ENCODE peak calls at places on chromosomes 4 and X, in four cellular contexts. L, N, M and I are unnamed samples.
A peak's percentile ranks its signal among the peaks of the same experiment; 100 is the strongest.

GRCh38 chr4:147591048-147591577 is 26.1 kb upstream of the TMEM184C start:
- DNase-seq in M (no peak), N (no peak), L (no peak), I (no peak)

GRCh38 chr4:38612996-38613395 is 51.0 kb upstream of the KLF3 start:
- DNase-seq in M (no peak), L (no peak), N (no peak), I (no peak)

GRCh38 chr4:186727149-186727976 is 3.7 kb upstream of the FAT1 start:
- DNase-seq in L (no peak), N (no peak), M (no peak), I (no peak)

GRCh38 chr4:123536225-123536624 is 139.6 kb downstream of the SPRY1 start:
- DNase-seq in N (no peak), M (no peak), L (no peak), I (no peak)

GRCh38 chr4:76687730-76688441 is 210.1 kb downstream of the SOWAHB start:
- DNase-seq in N (no peak), L (no peak), M (no peak), I (no peak)

GRCh38 chr4:75429208-75429607 is 85.0 kb downstream of the RCHY1 start:
- DNase-seq in M (no peak), L (no peak), N (no peak), I (no peak)

GRCh38 chrX:31374786-31375185 is 302.9 kb upstream of the FTHL17 start:
- DNase-seq in M (no peak), N (no peak), L (no peak), I (no peak)

GRCh38 chrX:13463608-13464007 is 105.8 kb upstream of the EGFL6 start:
- DNase-seq in L (no peak), N (no peak), M (peak; percentile 97), I (no peak)

GRCh38 chrX:114127411-114128025 is 456.4 kb upstream of the HTR2C start:
- DNase-seq in N (no peak), L (no peak), M (no peak), I (no peak)

GRCh38 chrX:132480581-132481203 is 8.1 kb downstream of the MBNL3 start:
- DNase-seq in N (peak; percentile 65), M (no peak), L (no peak), I (peak; percentile 55)

GRCh38 chr4:74531952-74532794 is 87.2 kb downstream of the AREG start:
- DNase-seq in M (peak; percentile 87), L (no peak), N (no peak), I (peak; percentile 22)

GRCh38 chrX:85980286-85980685 is 67.1 kb downstream of the CHM start:
- DNase-seq in N (no peak), M (no peak), L (no peak), I (no peak)

GRCh38 chrX:40818236-40818635 is 82.9 kb upstream of the MED14 start:
- DNase-seq in N (no peak), M (no peak), L (no peak), I (no peak)

GRCh38 chrX:71616672-71617529 is 1.4 kb downstream of the CXCR3 start:
- DNase-seq in M (no peak), L (no peak), N (no peak), I (peak; percentile 26)

GRCh38 chrX:67288958-67289641 is 254.7 kb upstream of the AR start:
- DNase-seq in N (no peak), M (no peak), L (no peak), I (no peak)

GRCh38 chr4:128600410-128600809 is 209.1 kb upstream of the JADE1 start:
- DNase-seq in L (peak; percentile 45), N (no peak), M (no peak), I (no peak)

GRCh38 chr4:108703966-108704365 is 53.6 kb downstream of the OSTC start:
- DNase-seq in L (no peak), N (no peak), M (no peak), I (no peak)

GRCh38 chrX:66638591-66639500 is at the start of gene EDA2R:
- DNase-seq in L (peak; percentile 24), M (peak; percentile 72), N (no peak), I (peak; percentile 39)

GRCh38 chrX:147898951-147899350 is 12.8 kb upstream of the FMR1 start:
- DNase-seq in L (no peak), N (no peak), M (no peak), I (no peak)

GRCh38 chrX:147901476-147902126 is 10.1 kb upstream of the FMR1 start:
- DNase-seq in N (no peak), M (no peak), L (no peak), I (no peak)

GRCh38 chrX:147900349-147900748 is 11.4 kb upstream of the FMR1 start:
- DNase-seq in L (no peak), N (no peak), M (no peak), I (no peak)

GRCh38 chrX:147899715-147900114 is 12.0 kb upstream of the FMR1 start:
- DNase-seq in M (no peak), N (no peak), L (no peak), I (no peak)

DNA sequence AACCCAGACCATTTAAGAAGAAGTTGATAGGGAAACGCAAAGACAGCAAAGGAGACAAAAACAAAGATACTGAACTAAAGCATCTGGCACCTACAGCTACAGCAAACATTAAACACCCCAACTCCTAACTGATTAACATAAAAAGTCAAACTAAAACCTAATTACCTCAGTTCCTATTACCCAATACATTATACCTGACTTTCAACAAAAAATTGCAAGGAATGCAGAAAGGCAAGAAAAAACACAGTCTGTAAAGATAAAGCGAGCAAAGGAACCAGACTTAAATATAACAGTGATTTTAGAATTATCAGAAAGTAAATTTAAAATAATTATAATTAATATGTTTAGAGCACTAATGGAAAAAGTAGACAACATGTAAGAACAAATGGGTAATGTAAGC is 9.4 kb upstream of the FMR1 start:
- DNase-seq in N (no peak), M (no peak), L (no peak), I (no peak)
- H3K4me3 ChIP-seq in N (no peak overlapping the region), M (no peak overlapping the region), L (no peak overlapping the region), I (no peak overlapping the region)

DNA sequence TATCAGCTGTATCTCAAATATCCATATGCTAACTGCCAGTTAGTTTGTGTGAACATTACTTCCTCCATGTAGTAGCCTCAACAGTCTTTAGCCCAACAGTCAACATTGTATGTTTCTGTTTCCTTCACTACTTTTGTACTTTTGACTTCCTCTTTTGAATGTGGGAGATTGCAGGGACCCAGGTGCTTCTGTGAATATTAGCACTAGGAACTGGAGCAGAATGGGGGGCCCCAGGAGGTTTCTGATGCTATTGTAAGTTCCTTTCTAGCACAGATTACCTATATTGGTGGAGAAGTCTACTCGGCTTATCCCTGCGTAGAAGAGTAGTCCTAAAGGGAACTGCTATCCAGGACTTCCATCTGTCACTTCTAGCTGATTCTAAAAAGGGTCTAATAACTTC is 2.3 kb downstream of the PLAC8 start:
- DNase-seq in L (no peak), N (no peak), M (no peak), I (no peak)
- H3K4me3 ChIP-seq in L (no peak overlapping the region), N (no peak overlapping the region), M (no peak overlapping the region), I (peak overlapping the region; percentile 48)

DNA sequence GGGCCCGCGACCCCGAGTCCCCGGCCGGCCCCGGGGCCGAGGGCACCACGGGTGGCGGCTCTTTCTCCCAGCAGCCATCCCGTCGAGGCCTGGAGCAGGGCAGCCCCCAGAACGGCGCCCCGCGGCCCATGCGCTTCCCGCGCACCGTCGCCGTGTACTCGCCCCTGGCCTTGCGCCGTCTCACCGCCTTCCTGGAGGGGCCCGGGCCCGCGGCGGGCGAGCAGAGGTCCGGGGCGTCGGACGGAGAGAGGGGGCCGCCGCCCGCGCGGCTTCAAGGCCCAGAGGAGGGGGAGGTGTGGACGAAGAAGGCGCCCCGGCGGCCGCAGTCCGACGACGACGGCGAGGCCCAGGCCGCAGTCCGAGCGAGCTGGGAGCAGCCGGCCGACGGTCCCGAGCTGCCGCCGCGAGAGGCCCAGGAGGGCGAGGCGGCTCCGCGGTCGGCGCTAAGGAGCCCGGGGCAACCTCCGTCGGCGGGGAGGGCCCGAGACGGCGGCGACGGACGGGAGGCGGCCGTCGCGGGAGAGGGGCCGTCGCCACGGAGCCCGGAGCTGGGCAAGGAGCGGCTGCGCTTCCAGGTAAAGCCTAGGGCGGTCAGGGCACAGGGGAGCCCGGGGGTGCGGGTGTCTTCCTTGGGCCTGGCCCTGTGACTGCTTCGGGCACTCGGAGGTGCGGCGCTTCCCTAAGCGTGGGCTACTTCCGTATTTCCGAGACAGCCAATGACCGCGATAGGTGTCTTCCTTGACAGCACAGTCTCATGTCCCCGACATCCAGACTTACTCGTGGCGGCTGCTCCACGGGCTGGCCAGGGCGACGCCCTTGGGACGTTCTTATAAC is 845 bp downstream of the ZAR1 start:
- DNase-seq in L (no peak), N (no peak), M (no peak), I (no peak)
- H3K4me3 ChIP-seq in L (no peak overlapping the region), N (peak overlapping the region; percentile 51), M (no peak overlapping the region), I (no peak overlapping the region)

DNA sequence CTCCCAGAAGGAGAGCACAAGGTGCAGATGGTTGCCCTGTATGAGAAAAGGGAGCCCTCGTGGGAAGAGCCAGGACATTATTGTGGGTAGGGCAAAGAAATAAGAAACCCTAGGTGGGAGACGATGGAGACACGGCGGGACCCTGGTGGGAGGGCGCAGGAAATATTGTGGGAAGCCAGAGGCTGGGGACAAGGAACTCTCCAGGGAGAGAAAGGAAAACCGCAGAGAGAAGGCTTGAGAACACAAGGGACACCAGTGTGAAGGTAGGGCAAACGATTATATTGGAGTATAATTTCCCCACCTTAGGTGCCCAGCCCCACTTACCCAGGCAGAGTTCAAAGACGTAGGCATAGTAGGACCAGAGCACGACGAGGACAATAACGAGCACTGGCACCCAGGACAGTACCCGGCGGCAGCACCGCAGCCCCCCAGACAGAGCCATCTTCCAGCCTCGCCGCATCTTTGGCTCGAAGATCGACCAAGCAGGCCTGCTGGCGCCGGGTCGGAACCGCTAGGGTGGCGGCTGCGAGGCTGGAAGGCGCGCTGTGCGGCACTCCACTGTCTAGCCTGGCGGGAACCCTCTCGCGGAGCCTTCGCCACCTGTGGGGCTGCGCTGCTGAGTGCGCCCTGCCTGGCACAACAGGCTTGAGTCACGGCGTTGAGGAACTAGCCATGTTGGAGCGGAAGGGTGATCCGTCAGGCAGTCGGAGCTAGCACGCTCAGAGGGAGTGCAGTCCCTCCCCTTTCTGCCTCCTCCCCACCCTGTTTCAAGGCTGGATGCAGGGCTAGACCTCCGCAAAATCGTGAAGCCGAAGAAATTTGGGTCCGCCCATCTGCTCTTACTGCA is at the start of gene ZDHHC15:
- DNase-seq in N (peak; percentile 64), L (peak; percentile 66), M (no peak), I (peak; percentile 44)
- H3K4me3 ChIP-seq in N (peak within 1 kb of the TSS; percentile 51), L (peak within 1 kb of the TSS; percentile 40), M (peak within 1 kb of the TSS; percentile 32), I (peak within 1 kb of the TSS; percentile 47)

DNA sequence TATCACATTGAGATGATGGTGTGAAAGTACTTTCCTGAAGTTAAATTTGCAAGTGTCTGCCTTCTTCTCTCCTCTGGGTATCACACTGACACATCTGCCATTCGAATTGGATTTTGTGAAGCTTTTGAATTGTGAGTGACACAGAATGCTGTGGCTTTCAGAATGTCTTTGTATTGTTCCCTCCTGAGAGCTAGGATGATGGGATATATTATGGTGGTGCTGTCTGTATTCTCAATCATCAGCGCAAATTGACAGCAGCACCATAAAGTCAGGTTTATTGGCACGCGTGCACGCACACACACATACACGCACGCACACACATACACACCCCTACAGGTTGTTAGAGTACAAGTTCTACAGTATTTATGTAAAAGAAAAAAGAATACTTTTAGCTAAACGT is 143.3 kb downstream of the AWAT2 start:
- DNase-seq in M (no peak), N (no peak), L (no peak), I (no peak)
- H3K4me3 ChIP-seq in M (no peak overlapping the region), N (no peak overlapping the region), L (no peak overlapping the region), I (no peak overlapping the region)